ENCODE peak calls at places on chromosomes 5 and 9, in eight cellular contexts. One of them, this sample, is unnamed.

GRCh38 chr9:97315550-97315949 is 8.1 kb downstream of the CCDC180 start:
- DNase-seq in NCI-H2171 treated with DMSO at 0.1 percent for 48 hours: no peak
- DNase-seq in Caki2: no peak
- DNase-seq in NB4: no peak
- DNase-seq in GM23248: peak; percentile 81
- DNase-seq in left cardiac atrium: no peak
- DNase-seq in Right ventricle myocardium superior: no peak
- DNase-seq in CD8-positive, alpha-beta T cell: no peak
- DNase-seq in this sample: peak; percentile 50

GRCh38 chr5:119049824-119050449 is 20.9 kb upstream of the DMXL1 start:
- DNase-seq in NCI-H2171 treated with DMSO at 0.1 percent for 48 hours: no peak
- DNase-seq in NB4: no peak
- DNase-seq in Right ventricle myocardium superior: no peak
- DNase-seq in CD8-positive, alpha-beta T cell: no peak
- DNase-seq in left cardiac atrium: no peak
- DNase-seq in Caki2: peak; percentile 63
- DNase-seq in GM23248: peak; percentile 87
- DNase-seq in this sample: peak; percentile 64

GRCh38 chr9:72960446-72960845 is 7.6 kb upstream of the ALDH1A1 start:
- DNase-seq in NCI-H2171 treated with DMSO at 0.1 percent for 48 hours: no peak
- DNase-seq in Right ventricle myocardium superior: no peak
- DNase-seq in CD8-positive, alpha-beta T cell: no peak
- DNase-seq in Caki2: no peak
- DNase-seq in NB4: no peak
- DNase-seq in left cardiac atrium: no peak
- DNase-seq in GM23248: no peak
- DNase-seq in this sample: peak; percentile 57

GRCh38 chr5:168851902-168852321 is 272.7 kb upstream of the PANK3 start:
- DNase-seq in left cardiac atrium: no peak
- DNase-seq in CD8-positive, alpha-beta T cell: no peak
- DNase-seq in Right ventricle myocardium superior: no peak
- DNase-seq in NCI-H2171 treated with DMSO at 0.1 percent for 48 hours: peak; percentile 56
- DNase-seq in Caki2: peak; percentile 73
- DNase-seq in NB4: peak; percentile 84
- DNase-seq in GM23248: no peak
- DNase-seq in this sample: peak; percentile 12

GRCh38 chr9:131276891-131277672 is 772 bp upstream of the FAM78A start:
- DNase-seq in Right ventricle myocardium superior: no peak
- DNase-seq in GM23248: peak; percentile 32
- DNase-seq in left cardiac atrium: peak; percentile 63
- DNase-seq in NCI-H2171 treated with DMSO at 0.1 percent for 48 hours: no peak
- DNase-seq in NB4: peak; percentile 77
- DNase-seq in Caki2: no peak
- DNase-seq in CD8-positive, alpha-beta T cell: peak; percentile 57
- DNase-seq in this sample: peak; percentile 18

GRCh38 chr9:111095423-111095822 is 57.2 kb upstream of the LPAR1 start:
- DNase-seq in GM23248: peak; percentile 16
- DNase-seq in NCI-H2171 treated with DMSO at 0.1 percent for 48 hours: no peak
- DNase-seq in left cardiac atrium: no peak
- DNase-seq in NB4: no peak
- DNase-seq in CD8-positive, alpha-beta T cell: no peak
- DNase-seq in Right ventricle myocardium superior: no peak
- DNase-seq in Caki2: no peak
- DNase-seq in this sample: no peak

GRCh38 chr5:93611900-93612898 is 29.2 kb downstream of the NR2F1 start:
- DNase-seq in CD8-positive, alpha-beta T cell: no peak
- DNase-seq in NCI-H2171 treated with DMSO at 0.1 percent for 48 hours: peak; percentile 14
- DNase-seq in GM23248: peak; percentile 36
- DNase-seq in Caki2: peak; percentile 23
- DNase-seq in left cardiac atrium: no peak
- DNase-seq in NB4: peak; percentile 41
- DNase-seq in Right ventricle myocardium superior: no peak
- DNase-seq in this sample: peak; percentile 69

GRCh38 chr5:140795259-140795641 is 598 bp downstream of the PCDHA2 start:
- DNase-seq in NCI-H2171 treated with DMSO at 0.1 percent for 48 hours: no peak
- DNase-seq in Caki2: no peak
- DNase-seq in left cardiac atrium: no peak
- DNase-seq in CD8-positive, alpha-beta T cell: no peak
- DNase-seq in GM23248: peak; percentile 26
- DNase-seq in Right ventricle myocardium superior: no peak
- DNase-seq in NB4: no peak
- DNase-seq in this sample: peak; percentile 27

GRCh38 chr9:12775963-12776774 is 1.3 kb downstream of the LURAP1L start:
- DNase-seq in NB4: peak; percentile 50
- DNase-seq in NCI-H2171 treated with DMSO at 0.1 percent for 48 hours: peak; percentile 86
- DNase-seq in Right ventricle myocardium superior: peak; percentile 90
- DNase-seq in GM23248: peak; percentile 94
- DNase-seq in Caki2: peak; percentile 86
- DNase-seq in CD8-positive, alpha-beta T cell: no peak
- DNase-seq in left cardiac atrium: peak; percentile 82
- DNase-seq in this sample: peak; percentile 91

GRCh38 chr5:87074934-87075541 is 192.6 kb upstream of the RASA1 start:
- DNase-seq in NB4: peak; percentile 48
- DNase-seq in left cardiac atrium: no peak
- DNase-seq in CD8-positive, alpha-beta T cell: peak; percentile 31
- DNase-seq in Caki2: no peak
- DNase-seq in GM23248: no peak
- DNase-seq in Right ventricle myocardium superior: no peak
- DNase-seq in NCI-H2171 treated with DMSO at 0.1 percent for 48 hours: no peak
- DNase-seq in this sample: no peak

GRCh38 chr5:102115736-102116135 is 180.3 kb downstream of the SLCO4C1 start:
- DNase-seq in NB4: no peak
- DNase-seq in GM23248: no peak
- DNase-seq in NCI-H2171 treated with DMSO at 0.1 percent for 48 hours: no peak
- DNase-seq in CD8-positive, alpha-beta T cell: no peak
- DNase-seq in left cardiac atrium: no peak
- DNase-seq in Caki2: no peak
- DNase-seq in Right ventricle myocardium superior: no peak
- DNase-seq in this sample: no peak

GRCh38 chr5:147286296-147286695 is 51.5 kb downstream of the STK32A start:
- DNase-seq in NCI-H2171 treated with DMSO at 0.1 percent for 48 hours: no peak
- DNase-seq in Caki2: no peak
- DNase-seq in Right ventricle myocardium superior: no peak
- DNase-seq in NB4: no peak
- DNase-seq in GM23248: no peak
- DNase-seq in left cardiac atrium: no peak
- DNase-seq in CD8-positive, alpha-beta T cell: no peak
- DNase-seq in this sample: no peak

GRCh38 chr9:89723696-89724095 is 118.9 kb downstream of the GADD45G start:
- DNase-seq in NB4: no peak
- DNase-seq in CD8-positive, alpha-beta T cell: no peak
- DNase-seq in NCI-H2171 treated with DMSO at 0.1 percent for 48 hours: peak; percentile 86
- DNase-seq in left cardiac atrium: no peak
- DNase-seq in Caki2: no peak
- DNase-seq in GM23248: no peak
- DNase-seq in Right ventricle myocardium superior: no peak
- DNase-seq in this sample: no peak

GRCh38 chr9:128188209-128188608 is 3.2 kb downstream of the CIZ1 start:
- DNase-seq in Caki2: no peak
- DNase-seq in NCI-H2171 treated with DMSO at 0.1 percent for 48 hours: no peak
- DNase-seq in CD8-positive, alpha-beta T cell: no peak
- DNase-seq in Right ventricle myocardium superior: no peak
- DNase-seq in GM23248: no peak
- DNase-seq in NB4: no peak
- DNase-seq in left cardiac atrium: no peak
- DNase-seq in this sample: no peak

GRCh38 chr5:119009131-119009530 is 20.8 kb upstream of the DTWD2 start:
- DNase-seq in Right ventricle myocardium superior: no peak
- DNase-seq in CD8-positive, alpha-beta T cell: no peak
- DNase-seq in left cardiac atrium: no peak
- DNase-seq in Caki2: peak; percentile 23
- DNase-seq in NB4: no peak
- DNase-seq in GM23248: no peak
- DNase-seq in NCI-H2171 treated with DMSO at 0.1 percent for 48 hours: no peak
- DNase-seq in this sample: no peak

GRCh38 chr5:150740992-150741391 is 17.8 kb downstream of the DCTN4 start:
- DNase-seq in left cardiac atrium: no peak
- DNase-seq in CD8-positive, alpha-beta T cell: no peak
- DNase-seq in Caki2: no peak
- DNase-seq in Right ventricle myocardium superior: no peak
- DNase-seq in NB4: no peak
- DNase-seq in NCI-H2171 treated with DMSO at 0.1 percent for 48 hours: no peak
- DNase-seq in GM23248: no peak
- DNase-seq in this sample: no peak

GRCh38 chr9:84331119-84331791 is 9.3 kb downstream of the SLC28A3 start:
- DNase-seq in left cardiac atrium: no peak
- DNase-seq in CD8-positive, alpha-beta T cell: no peak
- DNase-seq in Caki2: no peak
- DNase-seq in NCI-H2171 treated with DMSO at 0.1 percent for 48 hours: no peak
- DNase-seq in Right ventricle myocardium superior: no peak
- DNase-seq in NB4: peak; percentile 66
- DNase-seq in GM23248: peak; percentile 43
- DNase-seq in this sample: peak; percentile 45

GRCh38 chr5:35657877-35658276 is 40.2 kb downstream of the SPEF2 start:
- DNase-seq in Right ventricle myocardium superior: no peak
- DNase-seq in Caki2: no peak
- DNase-seq in GM23248: no peak
- DNase-seq in left cardiac atrium: no peak
- DNase-seq in NB4: no peak
- DNase-seq in CD8-positive, alpha-beta T cell: no peak
- DNase-seq in NCI-H2171 treated with DMSO at 0.1 percent for 48 hours: no peak
- DNase-seq in this sample: no peak

GRCh38 chr5:41156739-41157138 is 56.6 kb downstream of the C6 start:
- DNase-seq in Caki2: peak; percentile 21
- DNase-seq in NCI-H2171 treated with DMSO at 0.1 percent for 48 hours: no peak
- DNase-seq in left cardiac atrium: no peak
- DNase-seq in CD8-positive, alpha-beta T cell: no peak
- DNase-seq in GM23248: peak; percentile 43
- DNase-seq in Right ventricle myocardium superior: no peak
- DNase-seq in NB4: no peak
- DNase-seq in this sample: peak; percentile 77

GRCh38 chr5:105587963-105588662 is 2025.5 kb upstream of the NUDT12 start:
- DNase-seq in Right ventricle myocardium superior: no peak
- DNase-seq in NB4: peak; percentile 52
- DNase-seq in left cardiac atrium: no peak
- DNase-seq in GM23248: no peak
- DNase-seq in CD8-positive, alpha-beta T cell: no peak
- DNase-seq in NCI-H2171 treated with DMSO at 0.1 percent for 48 hours: no peak
- DNase-seq in Caki2: no peak
- DNase-seq in this sample: no peak

GRCh38 chr5:454936-455335 is 12.0 kb downstream of the EXOC3 start:
- DNase-seq in left cardiac atrium: peak; percentile 3
- DNase-seq in Caki2: no peak
- DNase-seq in GM23248: no peak
- DNase-seq in CD8-positive, alpha-beta T cell: no peak
- DNase-seq in NCI-H2171 treated with DMSO at 0.1 percent for 48 hours: no peak
- DNase-seq in NB4: no peak
- DNase-seq in Right ventricle myocardium superior: peak; percentile 17
- DNase-seq in this sample: no peak

GRCh38 chr5:152638996-152639552 is 234.0 kb upstream of the NMUR2 start:
- DNase-seq in NB4: no peak
- DNase-seq in Right ventricle myocardium superior: no peak
- DNase-seq in GM23248: no peak
- DNase-seq in Caki2: no peak
- DNase-seq in left cardiac atrium: no peak
- DNase-seq in NCI-H2171 treated with DMSO at 0.1 percent for 48 hours: peak; percentile 26
- DNase-seq in CD8-positive, alpha-beta T cell: no peak
- DNase-seq in this sample: no peak

GRCh38 chr9:126001581-126002225 is 254.5 kb downstream of the PBX3 start:
- DNase-seq in GM23248: no peak
- DNase-seq in left cardiac atrium: no peak
- DNase-seq in Right ventricle myocardium superior: no peak
- DNase-seq in NB4: no peak
- DNase-seq in Caki2: no peak
- DNase-seq in NCI-H2171 treated with DMSO at 0.1 percent for 48 hours: no peak
- DNase-seq in CD8-positive, alpha-beta T cell: no peak
- DNase-seq in this sample: no peak

GRCh38 chr9:4108708-4109444 is 191.0 kb downstream of the GLIS3 start:
- DNase-seq in CD8-positive, alpha-beta T cell: no peak
- DNase-seq in NB4: no peak
- DNase-seq in Right ventricle myocardium superior: peak; percentile 52
- DNase-seq in left cardiac atrium: no peak
- DNase-seq in GM23248: no peak
- DNase-seq in NCI-H2171 treated with DMSO at 0.1 percent for 48 hours: no peak
- DNase-seq in Caki2: no peak
- DNase-seq in this sample: no peak

GRCh38 chr5:61334224-61335196 is 2.5 kb downstream of the ZSWIM6 start:
- DNase-seq in CD8-positive, alpha-beta T cell: no peak
- DNase-seq in NB4: no peak
- DNase-seq in GM23248: peak; percentile 27
- DNase-seq in Right ventricle myocardium superior: no peak
- DNase-seq in NCI-H2171 treated with DMSO at 0.1 percent for 48 hours: no peak
- DNase-seq in left cardiac atrium: no peak
- DNase-seq in Caki2: no peak
- DNase-seq in this sample: peak; percentile 77

GRCh38 chr5:132354381-132354780 is 15.1 kb upstream of the SLC22A5 start:
- DNase-seq in GM23248: no peak
- DNase-seq in NB4: peak; percentile 73
- DNase-seq in Right ventricle myocardium superior: no peak
- DNase-seq in CD8-positive, alpha-beta T cell: no peak
- DNase-seq in NCI-H2171 treated with DMSO at 0.1 percent for 48 hours: no peak
- DNase-seq in left cardiac atrium: no peak
- DNase-seq in Caki2: no peak
- DNase-seq in this sample: no peak

GRCh38 chr9:117046666-117047327 is 359.7 kb downstream of the TRIM32 start:
- DNase-seq in Right ventricle myocardium superior: no peak
- DNase-seq in GM23248: peak; percentile 12
- DNase-seq in NCI-H2171 treated with DMSO at 0.1 percent for 48 hours: no peak
- DNase-seq in NB4: no peak
- DNase-seq in left cardiac atrium: no peak
- DNase-seq in CD8-positive, alpha-beta T cell: no peak
- DNase-seq in Caki2: no peak
- DNase-seq in this sample: no peak

GRCh38 chr5:142618125-142618524 is 67.8 kb downstream of the FGF1 start:
- DNase-seq in CD8-positive, alpha-beta T cell: no peak
- DNase-seq in NB4: peak; percentile 22
- DNase-seq in GM23248: peak; percentile 87
- DNase-seq in Caki2: no peak
- DNase-seq in NCI-H2171 treated with DMSO at 0.1 percent for 48 hours: no peak
- DNase-seq in Right ventricle myocardium superior: no peak
- DNase-seq in left cardiac atrium: no peak
- DNase-seq in this sample: peak; percentile 35

GRCh38 chr5:72018158-72018803 is 89.0 kb upstream of the MAP1B start:
- DNase-seq in left cardiac atrium: peak; percentile 32
- DNase-seq in Right ventricle myocardium superior: no peak
- DNase-seq in NCI-H2171 treated with DMSO at 0.1 percent for 48 hours: no peak
- DNase-seq in Caki2: peak; percentile 22
- DNase-seq in NB4: peak; percentile 65
- DNase-seq in CD8-positive, alpha-beta T cell: peak; percentile 30
- DNase-seq in GM23248: peak; percentile 26
- DNase-seq in this sample: peak; percentile 27

GRCh38 chr9:93126825-93127368 is 7.2 kb downstream of the NINJ1 start:
- DNase-seq in GM23248: no peak
- DNase-seq in left cardiac atrium: peak; percentile 72
- DNase-seq in Right ventricle myocardium superior: peak; percentile 41
- DNase-seq in Caki2: no peak
- DNase-seq in NB4: no peak
- DNase-seq in NCI-H2171 treated with DMSO at 0.1 percent for 48 hours: peak; percentile 40
- DNase-seq in CD8-positive, alpha-beta T cell: peak; percentile 27
- DNase-seq in this sample: no peak

GRCh38 chr5:85614482-85614881 is 1003.3 kb upstream of the COX7C start:
- DNase-seq in Right ventricle myocardium superior: no peak
- DNase-seq in CD8-positive, alpha-beta T cell: no peak
- DNase-seq in GM23248: no peak
- DNase-seq in NB4: no peak
- DNase-seq in Caki2: peak; percentile 1
- DNase-seq in left cardiac atrium: no peak
- DNase-seq in NCI-H2171 treated with DMSO at 0.1 percent for 48 hours: no peak
- DNase-seq in this sample: no peak

GRCh38 chr5:149762958-149763630 is 33.0 kb downstream of the PPARGC1B start:
- DNase-seq in Caki2: no peak
- DNase-seq in CD8-positive, alpha-beta T cell: no peak
- DNase-seq in GM23248: no peak
- DNase-seq in Right ventricle myocardium superior: no peak
- DNase-seq in NCI-H2171 treated with DMSO at 0.1 percent for 48 hours: no peak
- DNase-seq in left cardiac atrium: no peak
- DNase-seq in NB4: no peak
- DNase-seq in this sample: no peak

GRCh38 chr5:61256474-61256873 is 75.6 kb upstream of the ZSWIM6 start:
- DNase-seq in NB4: no peak
- DNase-seq in GM23248: no peak
- DNase-seq in CD8-positive, alpha-beta T cell: no peak
- DNase-seq in left cardiac atrium: peak; percentile 53
- DNase-seq in NCI-H2171 treated with DMSO at 0.1 percent for 48 hours: no peak
- DNase-seq in Caki2: no peak
- DNase-seq in Right ventricle myocardium superior: peak; percentile 80
- DNase-seq in this sample: no peak

GRCh38 chr9:128747233-128747632 is 23.3 kb upstream of the ZDHHC12 start:
- DNase-seq in NB4: no peak
- DNase-seq in Caki2: no peak
- DNase-seq in Right ventricle myocardium superior: no peak
- DNase-seq in CD8-positive, alpha-beta T cell: no peak
- DNase-seq in NCI-H2171 treated with DMSO at 0.1 percent for 48 hours: no peak
- DNase-seq in GM23248: no peak
- DNase-seq in left cardiac atrium: no peak
- DNase-seq in this sample: no peak

This sample was measured in adipocyte.